ENCODE peak calls at places on chromosome 5, in five cellular contexts. U, N, E, A and O are unnamed samples.

GRCh38 chr5:154302181-154302580 is 111.6 kb downstream of the GALNT10 start:
- DNase-seq in U (no peak), N (no peak), E (no peak), A (no peak), O (no peak)

GRCh38 chr5:1432296-1432695 is 12.9 kb downstream of the SLC6A3 start:
- DNase-seq in U (no peak), N (no peak), E (no peak), A (no peak), O (no peak)

GRCh38 chr5:135445306-135445940 is 1.7 kb downstream of the DCANP1 start:
- DNase-seq in U (no peak), N (no peak), E (no peak), A (no peak), O (peak)

GRCh38 chr5:33936004-33936380 is 194 bp upstream of the RXFP3 start:
- DNase-seq in U (peak), N (peak), E (peak), A (no peak), O (peak)

GRCh38 chr5:124662261-124662781 is 84.1 kb downstream of the ZNF608 start:
- DNase-seq in U (no peak), N (no peak), E (no peak), A (no peak), O (no peak)

GRCh38 chr5:43017438-43017820 is 22.7 kb downstream of the ANXA2R start:
- DNase-seq in U (no peak), N (no peak), E (peak), A (peak), O (peak)

GRCh38 chr5:61866930-61867329 is 439.1 kb upstream of the KIF2A start:
- DNase-seq in U (no peak), N (no peak), E (peak), A (peak), O (peak)

GRCh38 chr5:45402804-45403455 is 293.2 kb downstream of the HCN1 start:
- DNase-seq in U (no peak), N (no peak), E (no peak), A (no peak), O (no peak)

GRCh38 chr5:54007822-54008777 is 302.3 kb downstream of the ARL15 start:
- DNase-seq in U (no peak), N (no peak), E (peak), A (peak), O (no peak)

GRCh38 chr5:14040542-14040941 is 96.1 kb upstream of the DNAH5 start:
- DNase-seq in U (no peak), N (no peak), E (no peak), A (no peak), O (no peak)